ENCODE peak calls at places on chromosomes 3 and 15, in eight cellular contexts. O is colonic mucosa, K is neuronal stem cell, B is breast epithelium, Q is lung, Z is HCT116, T is left lung, F is HepG2. S is an unnamed sample.

GRCh38 chr15:92869263-92869940 is 30.7 kb upstream of the CHD2 start:
- DNase-seq in K (no peak), Q (no peak), F (peak; percentile 25), B (peak; percentile 55), T (no peak), Z (no peak), O (no peak), S (no peak)

GRCh38 chr3:109131276-109131675 is 5.2 kb upstream of the C3orf85 start:
- DNase-seq in T (no peak), F (no peak), K (no peak), Q (no peak), O (no peak), Z (no peak), B (no peak), S (no peak)

GRCh38 chr3:124401841-124402240 is 328.4 kb upstream of the UMPS start:
- DNase-seq in F (no peak), B (no peak), Q (no peak), T (no peak), Z (no peak), K (no peak), O (no peak), S (no peak)

GRCh38 chr15:100942656-100943055 is 23.5 kb downstream of the LRRK1 start:
- DNase-seq in K (no peak), T (no peak), Z (no peak), B (no peak), O (no peak), Q (no peak), F (no peak), S (no peak)

GRCh38 chr3:45024601-45025262 is 1.4 kb upstream of the CLEC3B start:
- DNase-seq in T (no peak), Z (no peak), Q (no peak), O (no peak), B (no peak), F (no peak), K (no peak), S (no peak)

GRCh38 chr3:160400048-160400630 is 689 bp downstream of the SMC4 start:
- DNase-seq in F (peak; percentile 13), K (no peak), Z (no peak), Q (peak; percentile 52), T (peak; percentile 87), O (peak; percentile 50), B (peak; percentile 18), S (peak; percentile 69)

GRCh38 chr3:46214751-46215352 is 6.7 kb upstream of the CCR1 start:
- DNase-seq in K (peak; percentile 14), Z (no peak), T (no peak), O (no peak), Q (peak; percentile 88), B (no peak), F (no peak), S (no peak)

GRCh38 chr3:147854542-147854941 is 445.4 kb downstream of the ZIC1 start:
- DNase-seq in F (no peak), Z (no peak), Q (no peak), T (no peak), O (no peak), B (no peak), K (no peak), S (no peak)

GRCh38 chr15:51751687-51752683 is 588 bp downstream of the TMOD2 start:
- DNase-seq in Q (peak; percentile 44), T (peak; percentile 82), B (no peak), F (no peak), K (peak; percentile 29), O (peak; percentile 45), Z (no peak), S (peak; percentile 78)

GRCh38 chr3:66472313-66473134 is 28.3 kb downstream of the LRIG1 start:
- DNase-seq in F (no peak), Q (no peak), B (no peak), O (peak; percentile 68), Z (no peak), T (no peak), K (no peak), S (no peak)

GRCh38 chr3:132418916-132419315 is 1.6 kb downstream of the DNAJC13 start:
- DNase-seq in Q (no peak), Z (no peak), F (no peak), K (no peak), B (no peak), O (no peak), T (no peak), S (no peak)
- H3K4me3 ChIP-seq in Q (no peak overlapping the region), Z (peak overlapping the region; percentile 91), F (peak overlapping the region; percentile 99), K (no peak overlapping the region), B (peak overlapping the region; percentile 95), O (peak overlapping the region; percentile 94), T (peak overlapping the region; percentile 97), S (no peak overlapping the region)

GRCh38 chr15:68626739-68627138 is 47.9 kb downstream of the CORO2B start:
- DNase-seq in B (no peak), Z (no peak), F (no peak), K (no peak), Q (no peak), T (no peak), O (no peak), S (no peak)
- H3K4me1 ChIP-seq in B (no peaks in the 10 kb centered on the region), Z (peaks cover 13% of the 10 kb centered on the region), F (peaks cover 7% of the 10 kb centered on the region), K (peaks cover 8% of the 10 kb centered on the region), Q (peaks cover 10% of the 10 kb centered on the region), T (no peaks in the 10 kb centered on the region), O (no peaks in the 10 kb centered on the region), S (no peaks in the 10 kb centered on the region)

DNA sequence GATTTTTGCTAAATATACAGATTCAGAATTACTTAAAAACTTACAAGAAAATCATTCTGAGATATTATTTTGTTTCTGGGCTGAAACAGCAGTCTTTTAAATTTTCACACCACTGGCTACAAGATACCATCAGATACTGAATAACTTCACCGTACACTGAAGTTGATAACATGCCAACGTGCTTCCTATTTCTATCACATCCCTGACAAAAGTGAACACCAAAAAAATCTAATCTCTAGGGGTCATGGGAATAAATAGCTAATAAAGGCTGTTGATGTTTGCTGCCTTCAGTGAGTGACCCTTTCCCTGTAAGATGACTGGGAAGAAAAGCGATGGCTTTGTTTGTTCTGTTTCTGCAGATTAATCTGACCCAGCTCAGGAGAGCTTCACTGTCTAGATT is 120.5 kb downstream of the DUT start:
- DNase-seq in T (no peak), B (no peak), Q (no peak), O (no peak), Z (no peak), K (no peak), F (no peak), S (no peak)
- H3K36me3 ChIP-seq in T (no peaks in the 10 kb centered on the region), B (no peaks in the 10 kb centered on the region), Q (peaks cover under 1% of the 10 kb centered on the region), O (no peaks in the 10 kb centered on the region), Z (no peaks in the 10 kb centered on the region), K (peaks cover 13% of the 10 kb centered on the region), F (no peaks in the 10 kb centered on the region), S (peaks cover 11% of the 10 kb centered on the region)

DNA sequence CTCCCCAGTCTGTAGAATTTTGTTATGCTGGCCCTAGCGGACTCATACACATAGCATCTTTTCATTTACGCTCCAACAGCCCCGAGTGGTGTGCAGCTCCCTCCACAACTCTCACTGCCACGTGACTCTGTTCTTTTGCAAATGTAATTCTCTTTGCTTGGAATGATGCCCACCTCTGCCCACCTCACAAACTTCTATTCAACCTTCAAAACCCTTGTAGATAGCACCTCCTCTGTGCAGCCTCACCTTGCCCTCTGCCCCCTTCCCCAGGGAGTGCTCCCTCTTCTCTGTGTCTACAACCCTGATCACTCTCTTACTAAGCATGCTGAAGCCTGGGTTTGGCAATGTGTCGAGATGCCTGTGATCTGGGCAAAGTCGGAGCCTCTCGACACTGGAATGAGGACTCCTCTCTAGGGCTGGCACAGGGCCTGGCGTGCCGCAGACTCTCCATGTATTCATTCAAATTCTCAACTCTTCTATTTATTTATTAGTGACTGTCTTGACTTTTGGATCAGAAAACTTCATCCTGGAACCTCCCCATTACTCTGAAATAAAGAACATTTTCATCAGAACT is 73.5 kb downstream of the MGLL start:
- DNase-seq in K (no peak), Q (peak; percentile 71), O (no peak), B (no peak), T (peak; percentile 80), F (no peak), Z (no peak), S (no peak)
- H3K4me3 ChIP-seq in K (no peak overlapping the region), Q (no peak overlapping the region), O (no peak overlapping the region), B (no peak overlapping the region), T (no peak overlapping the region), F (no peak overlapping the region), Z (no peak overlapping the region), S (no peak overlapping the region)